ENCODE peak calls at places on chromosomes 13 and 19, in seven cellular contexts. F is AG04450, I is choroid plexus epithelial cell, R is psoas muscle, Y is thoracic aorta, M is NB4, L is astrocyte of the cerebellum. C is an unnamed sample.

GRCh38 chr13:108425056-108425455 is 155.5 kb downstream of the TNFSF13B start:
- DNase-seq in I (peak; percentile 65), L (no peak), F (no peak), M (no peak), R (no peak), Y (no peak), C (no peak)

GRCh38 chr13:35891973-35892441 is 239.2 kb downstream of the DCLK1 start:
- DNase-seq in L (no peak), F (no peak), M (no peak), R (no peak), Y (no peak), I (peak; percentile 23), C (no peak)

GRCh38 chr13:30835442-30835841 is 70.6 kb upstream of the MEDAG start:
- DNase-seq in M (no peak), I (peak; percentile 66), Y (no peak), L (no peak), R (no peak), F (peak; percentile 61), C (peak; percentile 32)

GRCh38 chr13:98313938-98314292 is 136.8 kb upstream of the RNF113B start:
- DNase-seq in R (no peak), M (no peak), L (no peak), F (no peak), Y (no peak), I (no peak), C (no peak)

GRCh38 chr13:51726446-51727185 is 77.3 kb downstream of the DHRS12 start:
- DNase-seq in F (peak; percentile 29), I (peak; percentile 79), R (no peak), Y (no peak), L (peak; percentile 48), M (no peak), C (no peak)

GRCh38 chr19:49497047-49497789 is 984 bp downstream of the RPS11 start:
- DNase-seq in L (no peak), M (peak; percentile 87), I (peak; percentile 71), R (peak; percentile 61), Y (no peak), F (no peak), C (peak; percentile 74)

GRCh38 chr19:47227347-47228167 is 3.4 kb downstream of the BBC3 start:
- DNase-seq in F (peak; percentile 84), I (peak; percentile 96), M (peak; percentile 100), R (peak; percentile 93), Y (peak; percentile 74), L (peak; percentile 62), C (peak; percentile 92)

GRCh38 chr19:58279042-58279924 is 528 bp downstream of the ZNF8 start:
- DNase-seq in Y (peak; percentile 40), L (no peak), I (peak; percentile 80), R (peak; percentile 70), F (peak; percentile 18), M (peak; percentile 54), C (peak; percentile 87)

GRCh38 chr19:4140237-4140711 is 13.2 kb upstream of the CREB3L3 start:
- DNase-seq in I (peak; percentile 86), L (no peak), R (no peak), Y (no peak), M (peak; percentile 64), F (peak; percentile 44), C (no peak)

GRCh38 chr19:36113895-36114762 is 546 bp downstream of the POLR2I start:
- DNase-seq in I (peak; percentile 24), F (no peak), R (peak; percentile 33), M (no peak), L (no peak), Y (no peak), C (peak; percentile 90)

GRCh38 chr13:106795847-106796246 is 227.9 kb upstream of the ARGLU1 start:
- DNase-seq in L (no peak), M (no peak), F (no peak), Y (no peak), R (no peak), I (no peak), C (no peak)

GRCh38 chr13:71758823-71759222 is 108.2 kb downstream of the DACH1 start:
- DNase-seq in M (no peak), Y (no peak), I (no peak), L (no peak), R (no peak), F (no peak), C (no peak)

GRCh38 chr19:45215391-45216191 is 29.6 kb downstream of the EXOC3L2 start:
- DNase-seq in L (no peak), I (no peak), R (no peak), M (no peak), F (no peak), Y (no peak), C (no peak)

GRCh38 chr19:54136086-54136863 is 1.3 kb upstream of the CNOT3 start:
- DNase-seq in M (no peak), L (no peak), R (no peak), Y (no peak), F (no peak), I (no peak), C (no peak)

GRCh38 chr13:20940083-20940482 is 37.5 kb upstream of the XPO4 start:
- DNase-seq in M (no peak), Y (no peak), R (no peak), F (peak; percentile 4), L (no peak), I (peak; percentile 84), C (no peak)

GRCh38 chr13:20942938-20943518 is 40.5 kb upstream of the XPO4 start:
- DNase-seq in Y (no peak), F (no peak), I (no peak), L (no peak), R (no peak), M (no peak), C (no peak)

GRCh38 chr13:20943519-20944012 is 41.0 kb upstream of the XPO4 start:
- DNase-seq in L (peak; percentile 94), I (peak; percentile 97), Y (peak; percentile 62), R (peak; percentile 89), F (peak; percentile 94), M (peak; percentile 97), C (peak; percentile 97)

GRCh38 chr13:20945952-20946383 is 43.4 kb upstream of the XPO4 start:
- DNase-seq in M (peak; percentile 92), I (peak; percentile 32), F (no peak), Y (no peak), L (no peak), R (peak; percentile 19), C (no peak)
- H3K4me3 ChIP-seq in M (no peak overlapping the region), I (peak overlapping the region; percentile 47), F (no peak overlapping the region), Y (peak overlapping the region; percentile 39), L (peak overlapping the region; percentile 22), R (peak overlapping the region; percentile 51), C (no peak overlapping the region)

DNA sequence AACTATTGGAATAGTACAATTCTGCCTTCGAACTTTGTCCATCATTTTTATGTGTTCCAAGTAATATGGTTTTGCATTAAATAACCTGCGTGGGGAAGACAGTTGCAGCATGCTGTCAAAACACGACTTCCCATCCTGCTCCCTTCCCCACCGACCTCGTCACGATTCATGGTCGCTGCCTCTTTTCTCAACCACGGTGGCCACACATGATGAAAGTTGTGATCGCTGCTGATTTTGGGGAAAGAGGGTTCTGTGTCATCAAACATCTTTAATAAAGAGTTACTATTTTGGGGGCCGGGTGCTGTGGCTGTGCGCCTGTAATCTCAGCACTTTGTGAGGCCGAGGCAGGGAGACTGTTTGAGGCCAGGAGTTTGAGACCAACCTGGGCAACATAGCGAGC is 4.0 kb upstream of the SLC7A9 start:
- DNase-seq in F (no peak), I (no peak), L (no peak), M (no peak), R (no peak), Y (no peak), C (peak; percentile 68)
- TF ChIP-seq CTCF in F (no peak), I (no peak), L (no peak), M (no peak), R (no peak), Y (no peak), C (no peak)

GRCh38 chr19:953501-954271 is 27.9 kb downstream of the ARID3A start:
- DNase-seq in R (no peak), Y (no peak), F (no peak), L (no peak), M (no peak), I (no peak), C (no peak)
- H3K4me3 ChIP-seq in R (no peak overlapping the region), Y (no peak overlapping the region), F (no peak overlapping the region), L (no peak overlapping the region), M (no peak overlapping the region), I (no peak overlapping the region), C (no peak overlapping the region)

GRCh38 chr19:13029893-13030292 is 34.6 kb downstream of the NFIX start:
- DNase-seq in R (peak; percentile 53), L (no peak), M (peak; percentile 31), Y (no peak), F (no peak), I (no peak), C (no peak)
- TF ChIP-seq CTCF in R (peak; percentile 63), L (peak; percentile 74), M (peak; percentile 53), Y (peak; percentile 45), F (peak; percentile 38), I (peak; percentile 50), C (no peak)

GRCh38 chr19:17335575-17335974 is 920 bp upstream of the ANO8 start:
- DNase-seq in F (no peak), M (no peak), R (no peak), L (no peak), I (no peak), Y (no peak), C (no peak)

GRCh38 chr19:17336872-17337674 is at the start of gene GTPBP3:
- DNase-seq in M (peak; percentile 99), Y (peak; percentile 96), L (peak; percentile 98), F (peak; percentile 92), R (peak; percentile 96), I (peak; percentile 99), C (peak; percentile 99)

GRCh38 chr19:17333611-17334413 is 843 bp downstream of the ANO8 start:
- DNase-seq in R (no peak), L (peak; percentile 63), Y (no peak), I (peak; percentile 84), F (peak; percentile 33), M (peak; percentile 94), C (no peak)

GRCh38 chr19:17332677-17333581 is 1.7 kb downstream of the ANO8 start:
- DNase-seq in R (no peak), M (peak; percentile 74), I (peak; percentile 65), L (no peak), F (no peak), Y (no peak), C (no peak)

DNA sequence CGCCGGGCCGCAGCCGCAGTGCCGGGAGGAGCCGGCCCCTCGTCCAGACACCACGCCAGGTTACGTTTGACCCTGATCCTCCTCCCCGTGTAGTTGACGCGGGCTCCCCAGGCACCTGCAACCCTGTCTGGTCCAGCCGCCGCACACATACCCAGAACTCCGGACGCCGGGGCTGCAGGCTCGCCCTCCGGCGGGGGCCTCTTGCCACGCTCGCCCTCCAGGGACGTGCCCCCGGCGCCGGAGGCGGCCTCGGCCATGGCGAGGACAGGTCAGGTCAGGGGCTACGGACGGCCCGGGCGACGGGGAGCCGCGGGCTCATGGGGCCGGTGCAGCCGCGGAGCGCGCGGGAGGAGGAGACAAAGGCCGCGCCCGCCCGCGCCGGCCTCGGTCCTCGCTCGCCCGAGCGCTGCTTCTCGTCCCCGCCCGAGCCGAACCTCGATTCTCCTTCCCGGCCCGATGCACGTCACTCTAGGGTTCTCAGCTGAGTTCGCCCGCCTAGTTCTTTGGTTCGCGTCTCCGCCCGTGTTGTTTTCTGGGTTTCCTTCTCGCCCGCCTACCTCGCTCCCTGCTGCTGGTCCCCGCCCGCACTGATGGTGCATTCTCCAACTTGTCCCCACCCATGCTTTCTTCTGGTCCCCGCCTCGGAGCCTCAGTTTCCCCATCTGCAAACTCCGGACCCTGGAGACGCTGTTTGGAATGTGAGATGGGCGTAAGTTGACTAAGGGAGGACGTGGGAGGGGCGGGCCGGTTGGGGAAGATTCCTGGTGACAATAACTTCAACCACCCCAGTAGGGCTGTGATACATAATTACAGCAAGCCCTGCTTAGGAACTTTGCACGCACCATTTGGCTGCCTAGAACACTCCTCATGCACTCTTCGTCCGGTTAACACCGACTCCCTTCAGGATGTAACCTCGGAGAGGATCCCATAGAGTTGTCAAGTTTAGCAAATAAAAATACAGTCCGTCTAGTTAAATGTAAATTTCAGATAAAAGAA is at the start of gene ANO8:
- DNase-seq in M (peak; percentile 96), Y (peak; percentile 85), F (peak; percentile 96), L (peak; percentile 96), R (peak; percentile 99), I (peak; percentile 99), C (peak; percentile 94)
- H3K4me3 ChIP-seq in M (peak within 1 kb of the TSS; percentile 23), Y (peak within 1 kb of the TSS; percentile 97), F (peak within 1 kb of the TSS; percentile 72), L (peak within 1 kb of the TSS; percentile 77), R (peak within 1 kb of the TSS; percentile 87), I (peak within 1 kb of the TSS; percentile 68), C (peak within 1 kb of the TSS; percentile 70)